ENCODE peak calls at places on chromosomes 3 and 15, in eight cellular contexts. One of them, this sample, is unnamed.

GRCh38 chr3:112017081-112017480 is 17.5 kb upstream of the TMPRSS7 start:
- DNase-seq in HFFc6: no peak
- DNase-seq in foreskin fibroblast: no peak
- DNase-seq in HEK293T: no peak
- DNase-seq in stimulated activated CD4-positive, alpha-beta T cell treated with anti-CD3 and anti-CD28 coated beads, TNF-alpha, amount 100 ng/mL, for 24 hours: no peak
- DNase-seq in activated T-helper 1 cell treated with anti-CD3 and anti-CD28 coated beads, Interleukin-12 subunit alpha, Interleukin-12 subunit beta, Interleukin-2, Interleukin-4 antibody, amounts not matched to agents 30 ng/mL and 10 ng/mL and 1 ng/mL, durations not matched to agents 14 hours and 24 hours and 36 hours: no peak
- DNase-seq in GOT3: no peak
- DNase-seq in AG08395: no peak
- DNase-seq in this sample: peak; percentile 50

GRCh38 chr15:100083572-100083971 is 258.2 kb downstream of the ADAMTS17 start:
- DNase-seq in HEK293T: no peak
- DNase-seq in HFFc6: no peak
- DNase-seq in activated T-helper 1 cell treated with anti-CD3 and anti-CD28 coated beads, Interleukin-12 subunit alpha, Interleukin-12 subunit beta, Interleukin-2, Interleukin-4 antibody, amounts not matched to agents 30 ng/mL and 10 ng/mL and 1 ng/mL, durations not matched to agents 14 hours and 24 hours and 36 hours: no peak
- DNase-seq in stimulated activated CD4-positive, alpha-beta T cell treated with anti-CD3 and anti-CD28 coated beads, TNF-alpha, amount 100 ng/mL, for 24 hours: no peak
- DNase-seq in AG08395: no peak
- DNase-seq in foreskin fibroblast: no peak
- DNase-seq in GOT3: no peak
- DNase-seq in this sample: no peak

GRCh38 chr15:60464836-60465630 is 13.9 kb downstream of the ICE2 start:
- DNase-seq in foreskin fibroblast: no peak
- DNase-seq in HEK293T: no peak
- DNase-seq in AG08395: no peak
- DNase-seq in activated T-helper 1 cell treated with anti-CD3 and anti-CD28 coated beads, Interleukin-12 subunit alpha, Interleukin-12 subunit beta, Interleukin-2, Interleukin-4 antibody, amounts not matched to agents 30 ng/mL and 10 ng/mL and 1 ng/mL, durations not matched to agents 14 hours and 24 hours and 36 hours: no peak
- DNase-seq in GOT3: no peak
- DNase-seq in stimulated activated CD4-positive, alpha-beta T cell treated with anti-CD3 and anti-CD28 coated beads, TNF-alpha, amount 100 ng/mL, for 24 hours: no peak
- DNase-seq in HFFc6: no peak
- DNase-seq in this sample: no peak

GRCh38 chr3:40753956-40754355 is 229.2 kb downstream of the ZNF621 start:
- DNase-seq in stimulated activated CD4-positive, alpha-beta T cell treated with anti-CD3 and anti-CD28 coated beads, TNF-alpha, amount 100 ng/mL, for 24 hours: no peak
- DNase-seq in AG08395: no peak
- DNase-seq in HEK293T: no peak
- DNase-seq in HFFc6: no peak
- DNase-seq in foreskin fibroblast: no peak
- DNase-seq in activated T-helper 1 cell treated with anti-CD3 and anti-CD28 coated beads, Interleukin-12 subunit alpha, Interleukin-12 subunit beta, Interleukin-2, Interleukin-4 antibody, amounts not matched to agents 30 ng/mL and 10 ng/mL and 1 ng/mL, durations not matched to agents 14 hours and 24 hours and 36 hours: no peak
- DNase-seq in GOT3: no peak
- DNase-seq in this sample: no peak

GRCh38 chr3:151837057-151837456 is 23.1 kb downstream of the AADAC start:
- DNase-seq in AG08395: peak; percentile 55
- DNase-seq in foreskin fibroblast: peak; percentile 86
- DNase-seq in HEK293T: peak; percentile 10
- DNase-seq in activated T-helper 1 cell treated with anti-CD3 and anti-CD28 coated beads, Interleukin-12 subunit alpha, Interleukin-12 subunit beta, Interleukin-2, Interleukin-4 antibody, amounts not matched to agents 30 ng/mL and 10 ng/mL and 1 ng/mL, durations not matched to agents 14 hours and 24 hours and 36 hours: no peak
- DNase-seq in HFFc6: peak; percentile 61
- DNase-seq in stimulated activated CD4-positive, alpha-beta T cell treated with anti-CD3 and anti-CD28 coated beads, TNF-alpha, amount 100 ng/mL, for 24 hours: no peak
- DNase-seq in GOT3: no peak
- DNase-seq in this sample: peak; percentile 93

GRCh38 chr3:156317457-156317856 is 197.1 kb downstream of the KCNAB1 start:
- DNase-seq in activated T-helper 1 cell treated with anti-CD3 and anti-CD28 coated beads, Interleukin-12 subunit alpha, Interleukin-12 subunit beta, Interleukin-2, Interleukin-4 antibody, amounts not matched to agents 30 ng/mL and 10 ng/mL and 1 ng/mL, durations not matched to agents 14 hours and 24 hours and 36 hours: no peak
- DNase-seq in AG08395: no peak
- DNase-seq in stimulated activated CD4-positive, alpha-beta T cell treated with anti-CD3 and anti-CD28 coated beads, TNF-alpha, amount 100 ng/mL, for 24 hours: no peak
- DNase-seq in HFFc6: peak; percentile 21
- DNase-seq in HEK293T: no peak
- DNase-seq in foreskin fibroblast: peak; percentile 72
- DNase-seq in GOT3: no peak
- DNase-seq in this sample: peak; percentile 83

GRCh38 chr3:67094769-67095168 is 96.7 kb downstream of the KBTBD8 start:
- DNase-seq in foreskin fibroblast: peak; percentile 89
- DNase-seq in HFFc6: no peak
- DNase-seq in stimulated activated CD4-positive, alpha-beta T cell treated with anti-CD3 and anti-CD28 coated beads, TNF-alpha, amount 100 ng/mL, for 24 hours: no peak
- DNase-seq in activated T-helper 1 cell treated with anti-CD3 and anti-CD28 coated beads, Interleukin-12 subunit alpha, Interleukin-12 subunit beta, Interleukin-2, Interleukin-4 antibody, amounts not matched to agents 30 ng/mL and 10 ng/mL and 1 ng/mL, durations not matched to agents 14 hours and 24 hours and 36 hours: no peak
- DNase-seq in HEK293T: no peak
- DNase-seq in GOT3: no peak
- DNase-seq in AG08395: no peak
- DNase-seq in this sample: peak; percentile 32

GRCh38 chr3:127408022-127408683 is 120.3 kb upstream of the PRR20G start:
- DNase-seq in HFFc6: no peak
- DNase-seq in stimulated activated CD4-positive, alpha-beta T cell treated with anti-CD3 and anti-CD28 coated beads, TNF-alpha, amount 100 ng/mL, for 24 hours: no peak
- DNase-seq in GOT3: no peak
- DNase-seq in HEK293T: no peak
- DNase-seq in foreskin fibroblast: no peak
- DNase-seq in activated T-helper 1 cell treated with anti-CD3 and anti-CD28 coated beads, Interleukin-12 subunit alpha, Interleukin-12 subunit beta, Interleukin-2, Interleukin-4 antibody, amounts not matched to agents 30 ng/mL and 10 ng/mL and 1 ng/mL, durations not matched to agents 14 hours and 24 hours and 36 hours: no peak
- DNase-seq in AG08395: no peak
- DNase-seq in this sample: no peak

GRCh38 chr3:194204793-194205065 is 68.8 kb downstream of the HES1 start:
- DNase-seq in activated T-helper 1 cell treated with anti-CD3 and anti-CD28 coated beads, Interleukin-12 subunit alpha, Interleukin-12 subunit beta, Interleukin-2, Interleukin-4 antibody, amounts not matched to agents 30 ng/mL and 10 ng/mL and 1 ng/mL, durations not matched to agents 14 hours and 24 hours and 36 hours: no peak
- DNase-seq in HFFc6: no peak
- DNase-seq in foreskin fibroblast: no peak
- DNase-seq in GOT3: no peak
- DNase-seq in stimulated activated CD4-positive, alpha-beta T cell treated with anti-CD3 and anti-CD28 coated beads, TNF-alpha, amount 100 ng/mL, for 24 hours: no peak
- DNase-seq in HEK293T: no peak
- DNase-seq in AG08395: no peak
- DNase-seq in this sample: no peak

GRCh38 chr15:81955709-81956108 is 90.1 kb downstream of the MEX3B start:
- DNase-seq in AG08395: no peak
- DNase-seq in GOT3: no peak
- DNase-seq in foreskin fibroblast: no peak
- DNase-seq in stimulated activated CD4-positive, alpha-beta T cell treated with anti-CD3 and anti-CD28 coated beads, TNF-alpha, amount 100 ng/mL, for 24 hours: no peak
- DNase-seq in HEK293T: no peak
- DNase-seq in HFFc6: peak; percentile 69
- DNase-seq in activated T-helper 1 cell treated with anti-CD3 and anti-CD28 coated beads, Interleukin-12 subunit alpha, Interleukin-12 subunit beta, Interleukin-2, Interleukin-4 antibody, amounts not matched to agents 30 ng/mL and 10 ng/mL and 1 ng/mL, durations not matched to agents 14 hours and 24 hours and 36 hours: no peak
- DNase-seq in this sample: no peak

GRCh38 chr3:171986208-171986607 is 53.2 kb upstream of the FNDC3B start:
- DNase-seq in HFFc6: no peak
- DNase-seq in HEK293T: no peak
- DNase-seq in foreskin fibroblast: no peak
- DNase-seq in AG08395: no peak
- DNase-seq in stimulated activated CD4-positive, alpha-beta T cell treated with anti-CD3 and anti-CD28 coated beads, TNF-alpha, amount 100 ng/mL, for 24 hours: no peak
- DNase-seq in GOT3: no peak
- DNase-seq in activated T-helper 1 cell treated with anti-CD3 and anti-CD28 coated beads, Interleukin-12 subunit alpha, Interleukin-12 subunit beta, Interleukin-2, Interleukin-4 antibody, amounts not matched to agents 30 ng/mL and 10 ng/mL and 1 ng/mL, durations not matched to agents 14 hours and 24 hours and 36 hours: no peak
- DNase-seq in this sample: no peak

GRCh38 chr3:52119826-52120225 is 34.4 kb downstream of the POC1A start:
- DNase-seq in foreskin fibroblast: no peak
- DNase-seq in AG08395: no peak
- DNase-seq in activated T-helper 1 cell treated with anti-CD3 and anti-CD28 coated beads, Interleukin-12 subunit alpha, Interleukin-12 subunit beta, Interleukin-2, Interleukin-4 antibody, amounts not matched to agents 30 ng/mL and 10 ng/mL and 1 ng/mL, durations not matched to agents 14 hours and 24 hours and 36 hours: no peak
- DNase-seq in stimulated activated CD4-positive, alpha-beta T cell treated with anti-CD3 and anti-CD28 coated beads, TNF-alpha, amount 100 ng/mL, for 24 hours: no peak
- DNase-seq in GOT3: no peak
- DNase-seq in HEK293T: no peak
- DNase-seq in HFFc6: no peak
- DNase-seq in this sample: no peak

GRCh38 chr15:57146394-57147140 is 228.1 kb downstream of the TCF12 start:
- DNase-seq in GOT3: no peak
- DNase-seq in activated T-helper 1 cell treated with anti-CD3 and anti-CD28 coated beads, Interleukin-12 subunit alpha, Interleukin-12 subunit beta, Interleukin-2, Interleukin-4 antibody, amounts not matched to agents 30 ng/mL and 10 ng/mL and 1 ng/mL, durations not matched to agents 14 hours and 24 hours and 36 hours: no peak
- DNase-seq in HEK293T: peak; percentile 7
- DNase-seq in stimulated activated CD4-positive, alpha-beta T cell treated with anti-CD3 and anti-CD28 coated beads, TNF-alpha, amount 100 ng/mL, for 24 hours: no peak
- DNase-seq in AG08395: peak; percentile 40
- DNase-seq in HFFc6: peak; percentile 58
- DNase-seq in foreskin fibroblast: peak; percentile 77
- DNase-seq in this sample: peak; percentile 46